ENCODE peak calls at places on chromosome 2, in ten cellular contexts. E is D341Med, M is adrenal gland, H is left ventricle myocardium inferior, F is NCI-H1048, D is WTC11, L is cardiac muscle cell, I is Calu3, P is NCI-H345, C is NT2/D1. B is an unnamed sample.

GRCh38 chr2:11753886-11754704 is 7.7 kb downstream of the LPIN1 start:
- DNase-seq in E (no peak), M (peak), H (no peak), F (no peak), D (no peak), L (no peak), I (peak), P (peak), C (no peak), B (peak)

GRCh38 chr2:181396575-181397062 is 60.6 kb upstream of the ITGA4 start:
- DNase-seq in E (no peak), M (no peak), H (no peak), F (no peak), D (no peak), L (no peak), I (no peak), P (no peak), C (no peak), B (no peak)

GRCh38 chr2:17124575-17125318 is 393.5 kb downstream of the RAD51AP2 start:
- DNase-seq in E (no peak), M (no peak), H (no peak), F (no peak), D (no peak), L (no peak), I (no peak), P (no peak), C (no peak), B (no peak)

GRCh38 chr2:158967731-158968395 is 577 bp upstream of the TANC1 start:
- DNase-seq in E (no peak), M (peak), H (peak), F (peak), D (peak), L (peak), I (peak), P (no peak), C (no peak), B (no peak)

GRCh38 chr2:10845640-10846039 is 33.1 kb upstream of the PDIA6 start:
- DNase-seq in E (no peak), M (no peak), H (peak), F (no peak), D (no peak), L (no peak), I (no peak), P (peak), C (no peak), B (no peak)

GRCh38 chr2:106638043-106638442 is 150.9 kb downstream of the CD8B2 start:
- DNase-seq in E (no peak), M (no peak), H (no peak), F (no peak), D (no peak), L (peak), I (no peak), P (peak), C (no peak), B (peak)

GRCh38 chr2:232377319-232377718 is 1.2 kb upstream of the ALPP start:
- DNase-seq in E (no peak), M (no peak), H (no peak), F (no peak), D (peak), L (no peak), I (no peak), P (no peak), C (no peak), B (no peak)

GRCh38 chr2:138814123-138814883 is 34.1 kb upstream of the NXPH2 start:
- DNase-seq in E (peak), M (no peak), H (no peak), F (no peak), D (peak), L (no peak), I (peak), P (peak), C (no peak), B (peak)

GRCh38 chr2:187971893-187972292 is 319.8 kb upstream of the GULP1 start:
- DNase-seq in E (no peak), M (no peak), H (no peak), F (no peak), D (no peak), L (no peak), I (no peak), P (no peak), C (no peak), B (no peak)

B was measured in NCI-H1105.